ENCODE peak calls at places on chromosomes 16 and 17, in nine cellular contexts. M, X, B, I, K, L, T, S and U are unnamed samples.

GRCh38 chr16:87816507-87817100 is 50.8 kb upstream of the KLHDC4 start:
- DNase-seq in M (no peak), X (no peak), B (no peak), I (no peak), K (no peak), L (no peak), T (no peak), S (no peak), U (no peak)

GRCh38 chr17:2195729-2196128 is 107.9 kb downstream of the SMG6 start:
- DNase-seq in M (no peak), X (no peak), B (no peak), I (peak), K (peak), L (no peak), T (peak), S (no peak), U (peak)

GRCh38 chr17:81579821-81580321 is 27.7 kb upstream of the FAAP100 start:
- DNase-seq in M (peak), X (no peak), B (peak), I (no peak), K (no peak), L (no peak), T (no peak), S (no peak), U (no peak)

GRCh38 chr17:70310251-70310672 is 140.9 kb downstream of the KCNJ2 start:
- DNase-seq in M (peak), X (no peak), B (peak), I (no peak), K (no peak), L (no peak), T (no peak), S (no peak), U (no peak)

GRCh38 chr16:17780181-17780580 is 309.4 kb upstream of the XYLT1 start:
- DNase-seq in M (no peak), X (no peak), B (peak), I (no peak), K (no peak), L (no peak), T (no peak), S (no peak), U (no peak)

GRCh38 chr17:44219126-44219635 is 294 bp downstream of the UBTF start:
- DNase-seq in M (peak), X (peak), B (peak), I (peak), K (peak), L (peak), T (peak), S (peak), U (peak)

GRCh38 chr16:55478827-55479559 is at the start of gene MMP2:
- DNase-seq in M (peak), X (peak), B (peak), I (no peak), K (no peak), L (no peak), T (no peak), S (peak), U (no peak)

GRCh38 chr17:77287432-77288068 is 146.8 kb downstream of the SEC14L1 start:
- DNase-seq in M (peak), X (peak), B (peak), I (peak), K (no peak), L (no peak), T (no peak), S (no peak), U (no peak)

GRCh38 chr17:48470388-48471034 is 40.5 kb upstream of the SKAP1 start:
- DNase-seq in M (peak), X (no peak), B (peak), I (peak), K (no peak), L (no peak), T (no peak), S (no peak), U (no peak)

GRCh38 chr16:90077240-90077756 is at the start of gene PRDM7:
- DNase-seq in M (peak), X (peak), B (peak), I (peak), K (peak), L (peak), T (peak), S (peak), U (peak)

GRCh38 chr17:74379495-74380085 is 12.3 kb downstream of the GPR142 start:
- DNase-seq in M (peak), X (peak), B (peak), I (peak), K (peak), L (peak), T (peak), S (peak), U (peak)

GRCh38 chr16:80285089-80285488 is 255.7 kb upstream of the DYNLRB2 start:
- DNase-seq in M (no peak), X (no peak), B (peak), I (no peak), K (no peak), L (no peak), T (no peak), S (no peak), U (no peak)

GRCh38 chr16:28587386-28587785 is 9.5 kb downstream of the SULT1A2 start:
- DNase-seq in M (no peak), X (no peak), B (no peak), I (peak), K (no peak), L (no peak), T (no peak), S (no peak), U (no peak)

GRCh38 chr16:17155480-17155879 is 315.3 kb downstream of the XYLT1 start:
- DNase-seq in M (no peak), X (no peak), B (no peak), I (no peak), K (no peak), L (no peak), T (no peak), S (no peak), U (no peak)

GRCh38 chr16:86662195-86662594 is 83.8 kb downstream of the FOXL1 start:
- DNase-seq in M (no peak), X (no peak), B (no peak), I (no peak), K (no peak), L (no peak), T (no peak), S (no peak), U (no peak)

GRCh38 chr17:8398980-8399379 is 1.4 kb upstream of the RNF222 start:
- DNase-seq in M (no peak), X (no peak), B (no peak), I (no peak), K (no peak), L (no peak), T (no peak), S (no peak), U (no peak)

GRCh38 chr16:2595376-2596200 is 57.8 kb downstream of the PDPK1 start:
- DNase-seq in M (no peak), X (no peak), B (no peak), I (no peak), K (no peak), L (no peak), T (no peak), S (no peak), U (no peak)

GRCh38 chr17:39235555-39236221 is 9.9 kb upstream of the STAC2 start:
- DNase-seq in M (peak), X (peak), B (peak), I (peak), K (peak), L (peak), T (peak), S (no peak), U (peak)

GRCh38 chr17:61591930-61592329 is 911 bp upstream of the NACA2 start:
- DNase-seq in M (no peak), X (no peak), B (no peak), I (no peak), K (no peak), L (no peak), T (no peak), S (no peak), U (no peak)

GRCh38 chr16:31135535-31136286 is at the start of gene PRSS8:
- DNase-seq in M (no peak), X (peak), B (no peak), I (peak), K (no peak), L (no peak), T (no peak), S (peak), U (no peak)

GRCh38 chr16:142405-142804 is 3.9 kb upstream of the NPRL3 start:
- DNase-seq in M (no peak), X (no peak), B (no peak), I (no peak), K (no peak), L (no peak), T (no peak), S (no peak), U (no peak)

GRCh38 chr16:143047-143446 is 4.6 kb upstream of the NPRL3 start:
- DNase-seq in M (no peak), X (no peak), B (no peak), I (no peak), K (no peak), L (no peak), T (no peak), S (no peak), U (no peak)

GRCh38 chr16:149024-149675 is 3.3 kb upstream of the HBZ start:
- DNase-seq in M (no peak), X (no peak), B (peak), I (no peak), K (no peak), L (no peak), T (no peak), S (no peak), U (no peak)

GRCh38 chr16:143456-143855 is 5.0 kb upstream of the NPRL3 start:
- DNase-seq in M (no peak), X (no peak), B (no peak), I (no peak), K (no peak), L (no peak), T (no peak), S (no peak), U (no peak)

DNA sequence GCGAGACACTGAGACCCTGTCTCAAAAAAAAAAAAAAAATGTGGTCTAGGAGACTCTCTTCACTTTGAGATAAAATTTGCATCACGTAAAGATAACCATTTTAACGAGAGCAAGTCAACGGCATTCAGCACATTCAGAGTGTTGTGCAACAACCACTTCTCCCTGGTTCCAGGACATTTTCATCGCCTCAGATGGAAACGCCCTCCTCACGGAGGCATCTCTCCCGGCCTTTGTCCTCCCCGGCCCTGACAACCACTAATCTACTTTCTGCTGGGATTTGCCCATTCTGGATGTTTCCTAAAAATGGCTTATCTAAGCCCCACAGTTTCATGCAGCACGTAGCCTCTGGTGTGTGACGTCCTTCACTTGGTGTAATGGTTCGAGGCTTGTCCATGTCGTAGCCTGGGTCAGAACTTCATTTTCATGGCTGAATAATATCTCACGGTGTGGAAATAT is 6.4 kb upstream of the NPRL3 start:
- DNase-seq in M (no peak), X (no peak), B (no peak), I (no peak), K (no peak), L (no peak), T (no peak), S (no peak), U (no peak)
- TF ChIP-seq CTCF in M (no peak), X (no peak), B (no peak), I (no peak), K (no peak), L (no peak), T (no peak), S (no peak), U (no peak)

DNA sequence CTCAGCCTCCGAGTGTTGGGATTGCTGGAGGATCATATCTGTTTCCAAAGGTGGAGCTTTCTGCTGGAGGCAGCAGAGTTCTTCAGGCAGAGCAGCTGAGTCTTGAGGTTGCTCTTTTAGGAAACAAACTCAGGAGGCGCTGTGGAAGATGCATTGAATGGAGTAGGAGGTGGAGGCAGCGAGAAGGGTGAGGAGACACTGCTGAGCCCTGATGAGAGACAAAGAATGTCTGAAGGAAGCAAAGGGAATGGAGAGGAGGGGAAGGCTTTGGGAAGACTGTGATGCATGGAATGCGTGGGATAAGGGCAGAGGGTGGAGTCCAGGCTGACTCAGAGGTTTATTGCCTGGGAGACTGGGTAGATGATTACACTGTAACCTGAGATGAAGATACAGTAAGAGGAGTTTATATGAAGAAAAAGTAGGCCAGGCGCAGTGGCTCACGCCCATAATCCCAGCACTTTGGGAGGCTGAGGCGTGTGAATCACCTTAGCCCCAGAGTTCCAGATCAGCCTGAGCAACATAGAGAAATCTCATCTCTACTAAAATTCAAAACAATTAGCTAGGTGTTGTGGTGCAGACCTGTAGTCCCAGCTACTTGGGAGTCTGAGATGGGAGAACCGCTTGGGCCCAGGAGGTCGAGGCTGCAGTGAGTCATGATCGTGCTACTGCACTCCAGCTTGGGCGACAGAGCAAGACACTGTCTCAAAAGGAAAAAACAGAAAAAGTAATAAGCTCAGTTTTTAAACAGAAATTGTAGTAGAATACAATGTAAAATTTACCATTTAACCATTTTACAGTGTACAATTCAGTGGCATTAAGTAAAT is 17.8 kb upstream of the TMEM219 start:
- DNase-seq in M (peak), X (peak), B (peak), I (peak), K (no peak), L (no peak), T (no peak), S (peak), U (no peak)
- TF ChIP-seq CTCF in M (peak), X (no peak), B (peak), I (peak), K (no peak), L (no peak), T (no peak), S (no peak), U (no peak)

GRCh38 chr17:65561394-65562205 is at the start of gene AXIN2:
- DNase-seq in M (peak), X (peak), B (peak), I (peak), K (peak), L (peak), T (peak), S (peak), U (peak)
- TF ChIP-seq CTCF in M (peak), X (no peak), B (peak), I (no peak), K (no peak), L (no peak), T (peak), S (no peak), U (no peak)

GRCh38 chr16:57167951-57168350 is 17.9 kb downstream of the PSME3IP1 start:
- DNase-seq in M (peak), X (no peak), B (peak), I (peak), K (peak), L (peak), T (peak), S (no peak), U (peak)
- TF ChIP-seq CTCF in M (peak), X (peak), B (peak), I (peak), K (peak), L (peak), T (peak), S (peak), U (peak)

DNA sequence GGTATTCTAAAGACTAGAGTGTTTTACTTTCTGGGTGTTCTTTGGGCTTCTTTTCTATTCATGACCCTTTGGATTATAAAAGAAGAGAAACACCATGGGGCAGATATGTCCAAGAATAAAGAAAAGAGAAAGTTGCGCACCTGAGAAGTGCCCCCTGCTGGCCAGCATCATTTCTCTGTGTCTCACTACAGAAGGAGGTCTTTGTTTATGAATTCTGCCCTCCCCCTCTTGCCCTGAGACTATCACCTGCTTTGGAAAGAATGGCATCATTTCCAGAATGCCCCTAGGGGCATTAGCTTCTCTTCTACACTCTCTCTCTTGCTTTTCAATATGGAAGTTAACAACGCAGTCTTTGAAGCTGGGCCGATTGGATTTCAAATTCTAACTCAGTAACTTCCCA is 45.0 kb downstream of the CDH13 start:
- DNase-seq in M (no peak), X (no peak), B (no peak), I (peak), K (no peak), L (peak), T (peak), S (no peak), U (no peak)
- TF ChIP-seq CTCF in M (peak), X (peak), B (peak), I (peak), K (peak), L (peak), T (peak), S (no peak), U (peak)